ENCODE peak calls at places on chromosomes 2 and 18, in six cellular contexts. One of them, this sample, is unnamed.

GRCh38 chr18:26551217-26551708 is 2.9 kb upstream of the KCTD1 start:
- DNase-seq in stimulated activated CD4-positive, alpha-beta T cell treated with anti-CD3 and anti-CD28 coated beads, TNF-alpha, amount 100 ng/mL, for 4 hours: no peak
- DNase-seq in NCI-H748 treated with DMSO at 0.1 percent for 48 hours: no peak
- DNase-seq in activated naive CD8-positive, alpha-beta T cell treated with anti-CD3 and anti-CD28 coated beads, Interleukin-2, amount 50 U/mL, for 24 hours: no peak
- DNase-seq in NAMALWA: no peak
- DNase-seq in A549: no peak
- DNase-seq in this sample: no peak

GRCh38 chr2:234981197-234982095 is 29.6 kb downstream of the SH3BP4 start:
- DNase-seq in A549: peak; percentile 94
- DNase-seq in stimulated activated CD4-positive, alpha-beta T cell treated with anti-CD3 and anti-CD28 coated beads, TNF-alpha, amount 100 ng/mL, for 4 hours: no peak
- DNase-seq in activated naive CD8-positive, alpha-beta T cell treated with anti-CD3 and anti-CD28 coated beads, Interleukin-2, amount 50 U/mL, for 24 hours: no peak
- DNase-seq in NCI-H748 treated with DMSO at 0.1 percent for 48 hours: no peak
- DNase-seq in NAMALWA: no peak
- DNase-seq in this sample: no peak

GRCh38 chr2:66344087-66344663 is 90.8 kb upstream of the MEIS1 start:
- DNase-seq in activated naive CD8-positive, alpha-beta T cell treated with anti-CD3 and anti-CD28 coated beads, Interleukin-2, amount 50 U/mL, for 24 hours: no peak
- DNase-seq in A549: no peak
- DNase-seq in stimulated activated CD4-positive, alpha-beta T cell treated with anti-CD3 and anti-CD28 coated beads, TNF-alpha, amount 100 ng/mL, for 4 hours: no peak
- DNase-seq in NAMALWA: no peak
- DNase-seq in NCI-H748 treated with DMSO at 0.1 percent for 48 hours: no peak
- DNase-seq in this sample: peak; percentile 6

GRCh38 chr2:198351647-198352046 is 547.3 kb downstream of the PLCL1 start:
- DNase-seq in stimulated activated CD4-positive, alpha-beta T cell treated with anti-CD3 and anti-CD28 coated beads, TNF-alpha, amount 100 ng/mL, for 4 hours: no peak
- DNase-seq in NCI-H748 treated with DMSO at 0.1 percent for 48 hours: no peak
- DNase-seq in A549: no peak
- DNase-seq in activated naive CD8-positive, alpha-beta T cell treated with anti-CD3 and anti-CD28 coated beads, Interleukin-2, amount 50 U/mL, for 24 hours: no peak
- DNase-seq in NAMALWA: no peak
- DNase-seq in this sample: no peak

GRCh38 chr2:192162392-192163042 is 32.2 kb downstream of the TMEFF2 start:
- DNase-seq in activated naive CD8-positive, alpha-beta T cell treated with anti-CD3 and anti-CD28 coated beads, Interleukin-2, amount 50 U/mL, for 24 hours: peak; percentile 66
- DNase-seq in stimulated activated CD4-positive, alpha-beta T cell treated with anti-CD3 and anti-CD28 coated beads, TNF-alpha, amount 100 ng/mL, for 4 hours: peak; percentile 60
- DNase-seq in NAMALWA: peak; percentile 79
- DNase-seq in NCI-H748 treated with DMSO at 0.1 percent for 48 hours: peak; percentile 83
- DNase-seq in A549: peak; percentile 64
- DNase-seq in this sample: peak; percentile 53

GRCh38 chr2:48946444-48947048 is 191.0 kb upstream of the LHCGR start:
- DNase-seq in stimulated activated CD4-positive, alpha-beta T cell treated with anti-CD3 and anti-CD28 coated beads, TNF-alpha, amount 100 ng/mL, for 4 hours: no peak
- DNase-seq in A549: peak; percentile 53
- DNase-seq in NAMALWA: peak; percentile 77
- DNase-seq in NCI-H748 treated with DMSO at 0.1 percent for 48 hours: peak; percentile 38
- DNase-seq in activated naive CD8-positive, alpha-beta T cell treated with anti-CD3 and anti-CD28 coated beads, Interleukin-2, amount 50 U/mL, for 24 hours: peak; percentile 4
- DNase-seq in this sample: peak; percentile 62

GRCh38 chr2:201233192-201234166 is 26.9 kb upstream of the CASP8 start:
- DNase-seq in NCI-H748 treated with DMSO at 0.1 percent for 48 hours: peak; percentile 90
- DNase-seq in NAMALWA: peak; percentile 96
- DNase-seq in activated naive CD8-positive, alpha-beta T cell treated with anti-CD3 and anti-CD28 coated beads, Interleukin-2, amount 50 U/mL, for 24 hours: peak; percentile 86
- DNase-seq in A549: peak; percentile 91
- DNase-seq in stimulated activated CD4-positive, alpha-beta T cell treated with anti-CD3 and anti-CD28 coated beads, TNF-alpha, amount 100 ng/mL, for 4 hours: peak; percentile 75
- DNase-seq in this sample: peak; percentile 57

GRCh38 chr2:238290079-238290478 is 1.7 kb upstream of the PER2 start:
- DNase-seq in NAMALWA: no peak
- DNase-seq in activated naive CD8-positive, alpha-beta T cell treated with anti-CD3 and anti-CD28 coated beads, Interleukin-2, amount 50 U/mL, for 24 hours: peak; percentile 45
- DNase-seq in stimulated activated CD4-positive, alpha-beta T cell treated with anti-CD3 and anti-CD28 coated beads, TNF-alpha, amount 100 ng/mL, for 4 hours: no peak
- DNase-seq in NCI-H748 treated with DMSO at 0.1 percent for 48 hours: peak; percentile 96
- DNase-seq in A549: peak; percentile 100
- DNase-seq in this sample: peak; percentile 93

GRCh38 chr2:223488814-223489213 is 113.3 kb downstream of the SCG2 start:
- DNase-seq in stimulated activated CD4-positive, alpha-beta T cell treated with anti-CD3 and anti-CD28 coated beads, TNF-alpha, amount 100 ng/mL, for 4 hours: no peak
- DNase-seq in activated naive CD8-positive, alpha-beta T cell treated with anti-CD3 and anti-CD28 coated beads, Interleukin-2, amount 50 U/mL, for 24 hours: no peak
- DNase-seq in A549: peak; percentile 7
- DNase-seq in NAMALWA: no peak
- DNase-seq in NCI-H748 treated with DMSO at 0.1 percent for 48 hours: no peak
- DNase-seq in this sample: peak; percentile 77

GRCh38 chr2:122070241-122070731 is 314.8 kb downstream of the TSN start:
- DNase-seq in A549: no peak
- DNase-seq in NCI-H748 treated with DMSO at 0.1 percent for 48 hours: no peak
- DNase-seq in stimulated activated CD4-positive, alpha-beta T cell treated with anti-CD3 and anti-CD28 coated beads, TNF-alpha, amount 100 ng/mL, for 4 hours: no peak
- DNase-seq in activated naive CD8-positive, alpha-beta T cell treated with anti-CD3 and anti-CD28 coated beads, Interleukin-2, amount 50 U/mL, for 24 hours: no peak
- DNase-seq in NAMALWA: no peak
- DNase-seq in this sample: no peak

GRCh38 chr2:11551569-11552259 is 17.9 kb downstream of the GREB1 start:
- DNase-seq in stimulated activated CD4-positive, alpha-beta T cell treated with anti-CD3 and anti-CD28 coated beads, TNF-alpha, amount 100 ng/mL, for 4 hours: no peak
- DNase-seq in A549: peak; percentile 46
- DNase-seq in NAMALWA: no peak
- DNase-seq in activated naive CD8-positive, alpha-beta T cell treated with anti-CD3 and anti-CD28 coated beads, Interleukin-2, amount 50 U/mL, for 24 hours: no peak
- DNase-seq in NCI-H748 treated with DMSO at 0.1 percent for 48 hours: no peak
- DNase-seq in this sample: no peak

GRCh38 chr18:62196978-62197377 is 9.9 kb downstream of the RELCH start:
- DNase-seq in NCI-H748 treated with DMSO at 0.1 percent for 48 hours: no peak
- DNase-seq in stimulated activated CD4-positive, alpha-beta T cell treated with anti-CD3 and anti-CD28 coated beads, TNF-alpha, amount 100 ng/mL, for 4 hours: no peak
- DNase-seq in activated naive CD8-positive, alpha-beta T cell treated with anti-CD3 and anti-CD28 coated beads, Interleukin-2, amount 50 U/mL, for 24 hours: no peak
- DNase-seq in NAMALWA: no peak
- DNase-seq in A549: no peak
- DNase-seq in this sample: no peak

GRCh38 chr18:23981369-23981768 is 33.2 kb upstream of the TTC39C start:
- DNase-seq in NAMALWA: peak; percentile 28
- DNase-seq in activated naive CD8-positive, alpha-beta T cell treated with anti-CD3 and anti-CD28 coated beads, Interleukin-2, amount 50 U/mL, for 24 hours: no peak
- DNase-seq in stimulated activated CD4-positive, alpha-beta T cell treated with anti-CD3 and anti-CD28 coated beads, TNF-alpha, amount 100 ng/mL, for 4 hours: no peak
- DNase-seq in A549: no peak
- DNase-seq in NCI-H748 treated with DMSO at 0.1 percent for 48 hours: no peak
- DNase-seq in this sample: peak; percentile 84

GRCh38 chr2:10034333-10035052 is 8.9 kb upstream of the KLF11 start:
- DNase-seq in activated naive CD8-positive, alpha-beta T cell treated with anti-CD3 and anti-CD28 coated beads, Interleukin-2, amount 50 U/mL, for 24 hours: no peak
- DNase-seq in NAMALWA: no peak
- DNase-seq in NCI-H748 treated with DMSO at 0.1 percent for 48 hours: no peak
- DNase-seq in stimulated activated CD4-positive, alpha-beta T cell treated with anti-CD3 and anti-CD28 coated beads, TNF-alpha, amount 100 ng/mL, for 4 hours: no peak
- DNase-seq in A549: no peak
- DNase-seq in this sample: no peak

GRCh38 chr2:47833516-47833968 is 50.6 kb downstream of the MSH6 start:
- DNase-seq in activated naive CD8-positive, alpha-beta T cell treated with anti-CD3 and anti-CD28 coated beads, Interleukin-2, amount 50 U/mL, for 24 hours: no peak
- DNase-seq in NAMALWA: no peak
- DNase-seq in NCI-H748 treated with DMSO at 0.1 percent for 48 hours: no peak
- DNase-seq in A549: no peak
- DNase-seq in stimulated activated CD4-positive, alpha-beta T cell treated with anti-CD3 and anti-CD28 coated beads, TNF-alpha, amount 100 ng/mL, for 4 hours: no peak
- DNase-seq in this sample: no peak

GRCh38 chr2:61089797-61090196 is 24.1 kb downstream of the SANBR start:
- DNase-seq in stimulated activated CD4-positive, alpha-beta T cell treated with anti-CD3 and anti-CD28 coated beads, TNF-alpha, amount 100 ng/mL, for 4 hours: no peak
- DNase-seq in NAMALWA: no peak
- DNase-seq in activated naive CD8-positive, alpha-beta T cell treated with anti-CD3 and anti-CD28 coated beads, Interleukin-2, amount 50 U/mL, for 24 hours: no peak
- DNase-seq in NCI-H748 treated with DMSO at 0.1 percent for 48 hours: no peak
- DNase-seq in A549: no peak
- DNase-seq in this sample: no peak

GRCh38 chr2:1489486-1489885 is 76.2 kb downstream of the TPO start:
- DNase-seq in NCI-H748 treated with DMSO at 0.1 percent for 48 hours: no peak
- DNase-seq in stimulated activated CD4-positive, alpha-beta T cell treated with anti-CD3 and anti-CD28 coated beads, TNF-alpha, amount 100 ng/mL, for 4 hours: no peak
- DNase-seq in A549: no peak
- DNase-seq in NAMALWA: no peak
- DNase-seq in activated naive CD8-positive, alpha-beta T cell treated with anti-CD3 and anti-CD28 coated beads, Interleukin-2, amount 50 U/mL, for 24 hours: no peak
- DNase-seq in this sample: no peak